ENCODE peak calls at places on chromosomes 12 and 14, in seven cellular contexts. W is effector memory CD4-positive, alpha-beta T cell; F is GF-D8; H is adipocyte; A is NCI-H1092 treated with DMSO at 0.1 percent for 48 hours; O is Calu3; N is SK-N-SH. D is an unnamed sample.

GRCh38 chr14:61466249-61466904 is 145.0 kb downstream of the PRKCH start:
- DNase-seq in F (no peak), N (no peak), A (no peak), O (no peak), W (no peak), H (peak; percentile 96), D (peak; percentile 99)

GRCh38 chr14:104977681-104978647 is at the start of gene AHNAK2:
- DNase-seq in F (no peak), N (peak; percentile 95), O (peak; percentile 89), A (peak; percentile 54), W (peak; percentile 33), H (peak; percentile 88), D (peak; percentile 77)

GRCh38 chr12:89700191-89700810 is 8.3 kb downstream of the ATP2B1 start:
- DNase-seq in A (no peak), W (no peak), O (no peak), N (no peak), F (no peak), H (no peak), D (no peak)

GRCh38 chr14:100889641-100890040 is 13.9 kb downstream of the RTL1 start:
- DNase-seq in O (no peak), A (no peak), W (no peak), F (no peak), H (no peak), N (no peak), D (no peak)

GRCh38 chr14:25231006-25231405 is 181.1 kb upstream of the STXBP6 start:
- DNase-seq in A (peak; percentile 88), N (no peak), H (no peak), W (no peak), O (no peak), F (no peak), D (no peak)

GRCh38 chr14:25120261-25120660 is 70.3 kb upstream of the STXBP6 start:
- DNase-seq in O (no peak), W (no peak), A (no peak), N (no peak), F (no peak), H (no peak), D (no peak)

GRCh38 chr14:99035268-99035667 is 236.7 kb downstream of the BCL11B start:
- DNase-seq in A (no peak), F (no peak), H (peak; percentile 47), N (no peak), O (peak; percentile 16), W (no peak), D (no peak)

GRCh38 chr12:124536613-124537012 is 30.8 kb downstream of the NCOR2 start:
- DNase-seq in F (no peak), O (no peak), N (no peak), H (peak; percentile 65), W (no peak), A (no peak), D (peak; percentile 67)

GRCh38 chr14:75224561-75224960 is 48.1 kb upstream of the TMED10 start:
- DNase-seq in A (no peak), W (no peak), N (no peak), O (no peak), H (peak; percentile 18), F (no peak), D (peak; percentile 28)

GRCh38 chr14:73712071-73712506 is 2.1 kb downstream of the PNMA1 start:
- DNase-seq in H (peak; percentile 27), N (no peak), W (no peak), A (no peak), O (no peak), F (no peak), D (peak; percentile 68)

GRCh38 chr12:108879615-108880254 is at the start of gene DAO:
- DNase-seq in F (no peak), A (no peak), H (no peak), O (no peak), W (no peak), N (no peak), D (no peak)

GRCh38 chr12:7601407-7601806 is 64.3 kb downstream of the APOBEC1 start:
- DNase-seq in F (no peak), H (no peak), W (no peak), A (no peak), O (no peak), N (no peak), D (no peak)

GRCh38 chr12:123938679-123939480 is 33.8 kb downstream of the CCDC92 start:
- DNase-seq in O (peak; percentile 26), F (no peak), N (peak; percentile 70), A (no peak), H (no peak), W (no peak), D (no peak)

GRCh38 chr12:54383041-54383609 is 1.4 kb downstream of the ZNF385A start:
- DNase-seq in W (no peak), N (no peak), A (no peak), O (no peak), H (peak; percentile 63), F (no peak), D (peak; percentile 85)

GRCh38 chr12:70721958-70722357 is 84.7 kb upstream of the PTPRB start:
- DNase-seq in F (no peak), H (no peak), W (no peak), O (no peak), A (no peak), N (no peak), D (no peak)

GRCh38 chr12:25771062-25771461 is 187.4 kb upstream of the RASSF8 start:
- DNase-seq in O (no peak), N (no peak), W (no peak), H (peak; percentile 70), A (no peak), F (no peak), D (no peak)